ENCODE peak calls at places on chromosomes 13 and 19, in seven cellular contexts. C is prostate gland; O is fibroblast of villous mesenchyme; A is left ventricle myocardium inferior; W is CD4-positive, CD25-positive, alpha-beta regulatory T cell; Z is GM12878; N is OCI-LY7. H is an unnamed sample.

GRCh38 chr13:49098771-49099512 is 121.2 kb upstream of the MLNR start:
- DNase-seq in C (no peak), O (no peak), A (no peak), W (peak; percentile 17), Z (no peak), N (peak; percentile 17), H (peak; percentile 28)

GRCh38 chr19:45492627-45493470 is 4.0 kb downstream of the RTN2 start:
- DNase-seq in C (peak; percentile 76), O (peak; percentile 91), A (peak; percentile 63), W (no peak), Z (no peak), N (peak; percentile 79), H (peak; percentile 81)

GRCh38 chr19:38457690-38458405 is 24.4 kb downstream of the RYR1 start:
- DNase-seq in C (no peak), O (no peak), A (no peak), W (no peak), Z (no peak), N (no peak), H (no peak)

GRCh38 chr13:110552767-110553166 is 8.8 kb downstream of the RAB20 start:
- DNase-seq in C (no peak), O (no peak), A (no peak), W (no peak), Z (no peak), N (no peak), H (no peak)

GRCh38 chr13:23639672-23640275 is 69.6 kb downstream of the TNFRSF19 start:
- DNase-seq in C (no peak), O (no peak), A (no peak), W (no peak), Z (no peak), N (no peak), H (no peak)

GRCh38 chr19:11160119-11160768 is 4.7 kb upstream of the SPC24 start:
- DNase-seq in C (no peak), O (peak; percentile 87), A (no peak), W (no peak), Z (no peak), N (no peak), H (no peak)

GRCh38 chr13:90710355-90710754 is 637.1 kb upstream of the MIR17HG start:
- DNase-seq in C (no peak), O (no peak), A (no peak), W (no peak), Z (no peak), N (no peak), H (no peak)

GRCh38 chr19:15031675-15032074 is 17.6 kb upstream of the CASP14 start:
- DNase-seq in C (no peak), O (no peak), A (no peak), W (no peak), Z (no peak), N (no peak), H (no peak)

GRCh38 chr13:81184556-81185265 is 843.8 kb upstream of the SPRY2 start:
- DNase-seq in C (no peak), O (no peak), A (no peak), W (no peak), Z (no peak), N (no peak), H (no peak)

GRCh38 chr13:21625366-21625765 is 21.4 kb upstream of the MICU2 start:
- DNase-seq in C (no peak), O (peak; percentile 42), A (no peak), W (peak; percentile 33), Z (no peak), N (peak; percentile 50), H (no peak)

GRCh38 chr19:28063702-28064101 is 1149.2 kb downstream of the UQCRFS1 start:
- DNase-seq in C (no peak), O (no peak), A (no peak), W (no peak), Z (no peak), N (no peak), H (no peak)

GRCh38 chr13:23628765-23629565 is 58.8 kb downstream of the TNFRSF19 start:
- DNase-seq in C (no peak), O (peak; percentile 30), A (no peak), W (no peak), Z (no peak), N (no peak), H (no peak)

GRCh38 chr13:55517312-55517711 is 1623.4 kb upstream of the PRR20A start:
- DNase-seq in C (no peak), O (no peak), A (no peak), W (no peak), Z (no peak), N (no peak), H (no peak)

GRCh38 chr13:27463500-27463899 is 13.1 kb upstream of the MTIF3 start:
- DNase-seq in C (no peak), O (no peak), A (no peak), W (no peak), Z (no peak), N (no peak), H (no peak)

GRCh38 chr19:47720669-47721068 is 7.4 kb downstream of the EHD2 start:
- DNase-seq in C (no peak), O (no peak), A (no peak), W (no peak), Z (no peak), N (no peak), H (no peak)

GRCh38 chr19:47719047-47719885 is 6.0 kb downstream of the EHD2 start:
- DNase-seq in C (peak; percentile 76), O (peak; percentile 99), A (peak; percentile 91), W (no peak), Z (no peak), N (no peak), H (no peak)

GRCh38 chr19:47725759-47726401 is 12.7 kb downstream of the EHD2 start:
- DNase-seq in C (peak; percentile 75), O (no peak), A (no peak), W (no peak), Z (no peak), N (no peak), H (no peak)

GRCh38 chr19:47726467-47726866 is 13.2 kb downstream of the EHD2 start:
- DNase-seq in C (no peak), O (peak; percentile 90), A (no peak), W (no peak), Z (no peak), N (no peak), H (no peak)

DNA sequence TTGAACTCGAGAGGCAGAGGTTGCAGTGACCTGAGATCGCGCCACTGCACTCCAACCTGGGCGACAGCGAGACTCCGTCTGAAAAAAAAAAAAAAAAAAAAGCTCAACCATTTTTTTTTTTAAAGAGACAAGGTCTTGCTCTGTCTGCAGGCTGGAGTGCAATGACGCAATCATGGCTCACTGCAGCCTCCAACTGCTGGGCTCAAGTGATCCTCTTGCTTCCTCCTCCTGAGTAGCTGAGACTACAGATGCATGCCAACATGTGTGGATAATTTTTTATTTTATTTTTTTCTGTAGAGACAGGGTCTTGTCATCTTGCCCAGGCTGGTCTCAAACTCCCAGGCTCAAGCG is 10.3 kb downstream of the EHD2 start:
- DNase-seq in C (no peak), O (peak; percentile 92), A (peak; percentile 65), W (no peak), Z (no peak), N (no peak), H (no peak)
- H3K4me3 ChIP-seq in C (no peak overlapping the region), O (peak overlapping the region; percentile 18), A (peak overlapping the region; percentile 54), W (no peak overlapping the region), Z (no peak overlapping the region), N (no peak overlapping the region), H (no peak overlapping the region)

DNA sequence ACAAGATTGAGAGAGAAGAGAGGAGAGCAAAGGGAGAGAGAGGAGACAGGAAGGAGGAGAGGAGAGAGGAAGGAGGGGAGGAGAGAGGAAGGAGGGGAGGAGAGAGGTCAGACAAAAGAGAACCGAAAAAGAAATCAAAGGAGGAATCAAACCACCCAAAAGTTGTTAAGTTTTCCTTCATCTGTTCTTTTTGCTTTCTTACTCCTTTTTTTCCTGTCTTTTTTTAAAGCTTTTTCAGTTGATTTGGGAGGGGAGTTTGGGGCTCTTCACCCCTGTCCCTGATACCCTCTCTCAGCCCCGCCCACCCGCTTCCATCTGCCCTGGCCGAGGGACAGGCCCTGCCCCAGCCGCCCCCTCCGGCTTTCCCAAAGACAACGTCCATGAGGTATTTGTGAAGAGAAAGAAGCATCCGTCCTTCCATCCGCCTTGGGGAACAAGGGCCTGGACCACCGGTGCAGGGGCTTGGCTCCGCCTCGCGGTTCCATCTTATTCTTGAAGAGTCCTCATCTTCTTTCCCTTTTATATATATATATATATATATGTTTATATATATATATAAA is 13.3 kb downstream of the ZNF574 start:
- DNase-seq in C (no peak), O (no peak), A (no peak), W (no peak), Z (no peak), N (no peak), H (no peak)
- H3K4me3 ChIP-seq in C (no peak overlapping the region), O (no peak overlapping the region), A (peak overlapping the region; percentile 10), W (no peak overlapping the region), Z (no peak overlapping the region), N (no peak overlapping the region), H (no peak overlapping the region)

GRCh38 chr19:13984875-13985741 is 21.0 kb downstream of the RFX1 start:
- DNase-seq in C (no peak), O (peak; percentile 71), A (no peak), W (no peak), Z (no peak), N (peak; percentile 48), H (peak; percentile 66)

GRCh38 chr19:13984186-13984585 is 21.9 kb downstream of the RFX1 start:
- DNase-seq in C (no peak), O (no peak), A (no peak), W (no peak), Z (no peak), N (no peak), H (no peak)

GRCh38 chr19:13987101-13987890 is 18.8 kb downstream of the RFX1 start:
- DNase-seq in C (no peak), O (no peak), A (peak; percentile 69), W (no peak), Z (no peak), N (no peak), H (no peak)

GRCh38 chr19:13986348-13986904 is 19.7 kb downstream of the RFX1 start:
- DNase-seq in C (peak; percentile 42), O (peak; percentile 56), A (peak; percentile 85), W (peak; percentile 99), Z (peak; percentile 93), N (peak; percentile 98), H (peak; percentile 97)

GRCh38 chr19:13985771-13986347 is 20.3 kb downstream of the RFX1 start:
- DNase-seq in C (no peak), O (no peak), A (no peak), W (no peak), Z (no peak), N (peak; percentile 31), H (peak; percentile 67)
- H3K4me3 ChIP-seq in C (no peak overlapping the region), O (no peak overlapping the region), A (peak overlapping the region; percentile 43), W (no peak overlapping the region), Z (peak overlapping the region; percentile 7), N (peak overlapping the region; percentile 67), H (peak overlapping the region; percentile 21)

GRCh38 chr19:9528757-9529336 is 9.6 kb downstream of the ZNF426 start:
- DNase-seq in C (no peak), O (peak; percentile 18), A (no peak), W (peak; percentile 7), Z (no peak), N (no peak), H (no peak)

GRCh38 chr19:9523885-9524474 is 14.5 kb downstream of the ZNF426 start:
- DNase-seq in C (no peak), O (no peak), A (no peak), W (no peak), Z (no peak), N (no peak), H (no peak)
- H3K4me3 ChIP-seq in C (no peak overlapping the region), O (no peak overlapping the region), A (no peak overlapping the region), W (no peak overlapping the region), Z (no peak overlapping the region), N (no peak overlapping the region), H (no peak overlapping the region)

GRCh38 chr13:45242524-45242923 is 41.7 kb upstream of the KCTD4 start:
- DNase-seq in C (no peak), O (no peak), A (no peak), W (no peak), Z (no peak), N (no peak), H (no peak)
- H3K4me3 ChIP-seq in C (no peak overlapping the region), O (no peak overlapping the region), A (no peak overlapping the region), W (no peak overlapping the region), Z (no peak overlapping the region), N (no peak overlapping the region), H (no peak overlapping the region)

H was measured in GM06990.